ENCODE peak calls at places on chromosome 22, in seven cellular contexts. T is choroid plexus epithelial cell; O is SW480; H is NCI-H774; B is posterior cingulate gyrus; P is epithelial cell of esophagus; K is activated naive CD4-positive, alpha-beta T cell treated with Interleukin-2 at 50 U/mL for 16 hours. Y is an unnamed sample.

GRCh38 chr22:46087816-46088277 is 62.5 kb upstream of the PPARA start:
- DNase-seq in H (peak), T (peak), P (no peak), O (no peak), B (peak), K (no peak), Y (no peak)

GRCh38 chr22:37496651-37497599 is 10.7 kb upstream of the MFNG start:
- DNase-seq in T (peak), P (peak), B (no peak), K (no peak), H (no peak), O (peak), Y (no peak)

GRCh38 chr22:45341503-45341902 is 31.8 kb downstream of the FAM118A start:
- DNase-seq in B (no peak), K (peak), P (no peak), O (no peak), H (no peak), T (no peak), Y (peak)

GRCh38 chr22:39502789-39503464 is 837 bp downstream of the MIEF1 start:
- DNase-seq in P (no peak), K (no peak), H (no peak), O (no peak), T (peak), B (no peak), Y (no peak)

GRCh38 chr22:44403166-44403565 is 90.4 kb upstream of the SHISAL1 start:
- DNase-seq in O (no peak), T (no peak), H (no peak), P (no peak), K (no peak), B (peak), Y (no peak)

GRCh38 chr22:23150762-23151161 is 5.5 kb downstream of the RAB36 start:
- DNase-seq in O (no peak), K (no peak), B (no peak), T (no peak), P (no peak), H (no peak), Y (no peak)

GRCh38 chr22:46367707-46368191 is 32.2 kb downstream of the TRMU start:
- DNase-seq in K (peak), P (peak), B (no peak), O (peak), T (peak), H (peak), Y (peak)

GRCh38 chr22:40951795-40952602 is 821 bp downstream of the RBX1 start:
- DNase-seq in P (peak), B (no peak), H (no peak), T (no peak), O (no peak), K (no peak), Y (no peak)

GRCh38 chr22:37242395-37242918 is 1.6 kb downstream of the RAC2 start:
- DNase-seq in H (no peak), B (no peak), K (peak), T (no peak), O (peak), P (peak), Y (peak)

GRCh38 chr22:41699264-41700104 is at the start of gene MEI1:
- DNase-seq in H (no peak), B (peak), P (peak), K (peak), T (peak), O (no peak), Y (peak)

GRCh38 chr22:30481711-30482110 is 9.9 kb upstream of the SEC14L3 start:
- DNase-seq in O (no peak), H (no peak), P (peak), K (no peak), B (no peak), T (peak), Y (no peak)

GRCh38 chr22:35627267-35628041 is 10.3 kb upstream of the MB start:
- DNase-seq in P (peak), B (peak), O (peak), T (peak), K (peak), H (peak), Y (peak)

GRCh38 chr22:50729391-50730012 is 8.5 kb upstream of the ACR start:
- DNase-seq in O (peak), P (no peak), H (no peak), B (peak), K (no peak), T (no peak), Y (no peak)

GRCh38 chr22:32079110-32080089 is 36.3 kb downstream of the SLC5A1 start:
- DNase-seq in K (no peak), P (peak), H (no peak), O (peak), T (peak), B (no peak), Y (no peak)

GRCh38 chr22:23216331-23217170 is 36.2 kb downstream of the BCR start:
- DNase-seq in O (no peak), K (peak), H (no peak), P (no peak), B (no peak), T (no peak), Y (peak)

GRCh38 chr22:32754413-32755041 is 47.0 kb upstream of the TIMP3 start:
- DNase-seq in H (no peak), O (peak), T (peak), K (no peak), B (no peak), P (peak), Y (no peak)

GRCh38 chr22:45964372-45964771 is 12.6 kb downstream of the WNT7B start:
- DNase-seq in T (no peak), H (no peak), K (no peak), P (peak), B (no peak), O (no peak), Y (no peak)

GRCh38 chr22:41801147-41801819 is 804 bp downstream of the CCDC134 start:
- DNase-seq in B (no peak), O (no peak), K (no peak), P (no peak), T (no peak), H (no peak), Y (no peak)

GRCh38 chr22:49852898-49853894 is at the start of gene ZBED4:
- DNase-seq in T (peak), P (peak), K (peak), B (peak), H (peak), O (peak), Y (peak)

GRCh38 chr22:36432592-36433317 is 45.0 kb upstream of the MYH9 start:
- DNase-seq in K (no peak), P (no peak), H (no peak), T (peak), O (no peak), B (no peak), Y (no peak)

GRCh38 chr22:38034278-38034882 is 22.8 kb upstream of the PICK1 start:
- DNase-seq in K (no peak), T (peak), O (peak), P (peak), H (no peak), B (peak), Y (no peak)

GRCh38 chr22:42261266-42261665 is 9.2 kb downstream of the TCF20 start:
- DNase-seq in K (no peak), P (no peak), H (no peak), B (no peak), O (no peak), T (peak), Y (no peak)

GRCh38 chr22:38262051-38262795 is 10.6 kb downstream of the TMEM184B start:
- DNase-seq in K (peak), B (peak), H (no peak), T (peak), O (no peak), P (peak), Y (peak)

GRCh38 chr22:41713004-41713403 is 13.7 kb downstream of the MEI1 start:
- DNase-seq in H (no peak), O (peak), T (no peak), P (no peak), B (no peak), K (no peak), Y (no peak)

GRCh38 chr22:45496451-45496941 is 6.2 kb upstream of the FBLN1 start:
- DNase-seq in P (no peak), T (no peak), H (no peak), B (no peak), K (no peak), O (peak), Y (no peak)

GRCh38 chr22:23414727-23415489 is 165.2 kb downstream of the IGLL1 start:
- DNase-seq in B (no peak), O (no peak), K (no peak), P (no peak), T (no peak), H (no peak), Y (no peak)

GRCh38 chr22:44702479-44703219 is 645 bp downstream of the PRR5 start:
- DNase-seq in O (peak), H (no peak), K (peak), T (peak), P (peak), B (no peak), Y (no peak)

GRCh38 chr22:46057762-46058420 is 80.9 kb upstream of the WNT7B start:
- DNase-seq in H (no peak), O (peak), T (no peak), B (no peak), K (peak), P (no peak), Y (no peak)

GRCh38 chr22:19941365-19942070 is at the start of the genes COMT and TXNRD2:
- DNase-seq in K (peak), P (peak), B (peak), T (peak), O (peak), H (peak), Y (peak)

GRCh38 chr22:19012308-19012990 is 76.4 kb upstream of the PRODH start:
- DNase-seq in P (no peak), K (no peak), B (no peak), O (no peak), H (no peak), T (no peak), Y (no peak)

GRCh38 chr22:48579035-48579914 is 1248.4 kb downstream of the BRD1 start:
- DNase-seq in P (no peak), H (no peak), O (peak), K (no peak), T (no peak), B (peak), Y (no peak)

GRCh38 chr22:46881373-46882118 is 119.1 kb downstream of the TBC1D22A start:
- DNase-seq in P (peak), T (no peak), O (no peak), H (no peak), K (no peak), B (no peak), Y (no peak)

GRCh38 chr22:17627961-17628303 is 617 bp downstream of the ATP6V1E1 start:
- DNase-seq in K (no peak), H (no peak), O (no peak), T (no peak), P (no peak), B (no peak), Y (no peak)

GRCh38 chr22:28759861-28760560 is 12.5 kb upstream of the CCDC117 start:
- DNase-seq in K (no peak), O (peak), P (peak), H (no peak), T (peak), B (no peak), Y (no peak)

GRCh38 chr22:29270475-29271271 is 2.6 kb downstream of the EWSR1 start:
- DNase-seq in P (peak), H (no peak), O (no peak), T (peak), K (no peak), B (no peak), Y (no peak)

GRCh38 chr22:19852177-19852781 is 2.4 kb downstream of the GNB1L start:
- DNase-seq in K (no peak), O (peak), P (peak), H (no peak), T (no peak), B (peak), Y (no peak)

GRCh38 chr22:49296561-49296960 is 531.1 kb downstream of the BRD1 start:
- DNase-seq in H (no peak), O (no peak), T (no peak), K (no peak), B (no peak), P (no peak), Y (no peak)

GRCh38 chr22:49601614-49602321 is 225.9 kb downstream of the BRD1 start:
- DNase-seq in B (no peak), H (no peak), K (no peak), O (no peak), T (no peak), P (no peak), Y (no peak)

GRCh38 chr22:47340851-47341436 is 578.5 kb downstream of the TBC1D22A start:
- DNase-seq in H (no peak), B (no peak), O (peak), T (no peak), K (no peak), P (no peak), Y (no peak)

GRCh38 chr22:33274214-33274828 is 216.1 kb upstream of the SYN3 start:
- DNase-seq in T (peak), K (no peak), H (no peak), B (no peak), O (no peak), P (no peak), Y (no peak)

Y was measured in activated effector memory CD4-positive, alpha-beta T cell treated with Interleukin-2 at 50 U/mL for 16 hours.